ENCODE peak calls at places on chromosomes 13 and 19, in seven cellular contexts. One of them, this sample, is unnamed.
A peak's percentile ranks its signal among the peaks of the same experiment; 100 is the strongest.

GRCh38 chr13:47188802-47189201 is 291.9 kb upstream of the HTR2A start:
- DNase-seq in spleen: no peak
- DNase-seq in breast epithelium: no peak
- DNase-seq in transverse colon: no peak
- DNase-seq in tibial nerve: no peak
- DNase-seq in prostate gland: no peak
- DNase-seq in IMR-90: peak; percentile 66
- DNase-seq in this sample: no peak

GRCh38 chr13:27556109-27556508 is 64.2 kb downstream of the LNX2 start:
- DNase-seq in transverse colon: no peak
- DNase-seq in IMR-90: peak; percentile 78
- DNase-seq in breast epithelium: no peak
- DNase-seq in prostate gland: no peak
- DNase-seq in spleen: no peak
- DNase-seq in tibial nerve: peak; percentile 18
- DNase-seq in this sample: no peak

GRCh38 chr13:32849369-32849768 is 166.9 kb upstream of the KL start:
- DNase-seq in transverse colon: no peak
- DNase-seq in IMR-90: no peak
- DNase-seq in breast epithelium: no peak
- DNase-seq in spleen: no peak
- DNase-seq in tibial nerve: no peak
- DNase-seq in prostate gland: no peak
- DNase-seq in this sample: no peak

GRCh38 chr19:2010135-2010668 is 5.3 kb downstream of the BTBD2 start:
- DNase-seq in prostate gland: no peak
- DNase-seq in breast epithelium: no peak
- DNase-seq in tibial nerve: no peak
- DNase-seq in IMR-90: no peak
- DNase-seq in spleen: no peak
- DNase-seq in transverse colon: no peak
- DNase-seq in this sample: no peak

GRCh38 chr13:42753697-42754096 is 27.7 kb upstream of the FAM216B start:
- DNase-seq in transverse colon: no peak
- DNase-seq in tibial nerve: peak; percentile 26
- DNase-seq in spleen: no peak
- DNase-seq in IMR-90: no peak
- DNase-seq in breast epithelium: no peak
- DNase-seq in prostate gland: no peak
- DNase-seq in this sample: no peak

GRCh38 chr13:94339116-94339687 is 140.3 kb downstream of the DCT start:
- DNase-seq in transverse colon: no peak
- DNase-seq in breast epithelium: no peak
- DNase-seq in tibial nerve: no peak
- DNase-seq in prostate gland: no peak
- DNase-seq in spleen: no peak
- DNase-seq in IMR-90: no peak
- DNase-seq in this sample: no peak

GRCh38 chr13:108315273-108315672 is 45.8 kb downstream of the TNFSF13B start:
- DNase-seq in tibial nerve: no peak
- DNase-seq in breast epithelium: no peak
- DNase-seq in spleen: no peak
- DNase-seq in IMR-90: no peak
- DNase-seq in prostate gland: no peak
- DNase-seq in transverse colon: no peak
- DNase-seq in this sample: no peak

GRCh38 chr13:104198811-104199210 is 1132.6 kb upstream of the SLC10A2 start:
- DNase-seq in breast epithelium: no peak
- DNase-seq in transverse colon: no peak
- DNase-seq in tibial nerve: no peak
- DNase-seq in prostate gland: no peak
- DNase-seq in IMR-90: no peak
- DNase-seq in spleen: no peak
- DNase-seq in this sample: no peak

GRCh38 chr19:51614789-51615188 is 15.4 kb downstream of the SIGLEC5 start:
- DNase-seq in transverse colon: no peak
- DNase-seq in tibial nerve: no peak
- DNase-seq in breast epithelium: no peak
- DNase-seq in IMR-90: no peak
- DNase-seq in prostate gland: no peak
- DNase-seq in spleen: no peak
- DNase-seq in this sample: no peak

GRCh38 chr13:24203726-24204295 is 43.3 kb downstream of the SPATA13 start:
- DNase-seq in IMR-90: peak; percentile 50
- DNase-seq in prostate gland: peak; percentile 53
- DNase-seq in breast epithelium: no peak
- DNase-seq in tibial nerve: no peak
- DNase-seq in transverse colon: no peak
- DNase-seq in spleen: no peak
- DNase-seq in this sample: no peak

GRCh38 chr13:30796132-30796832 is 60.9 kb downstream of the ALOX5AP start:
- DNase-seq in breast epithelium: no peak
- DNase-seq in transverse colon: no peak
- DNase-seq in IMR-90: peak; percentile 62
- DNase-seq in tibial nerve: no peak
- DNase-seq in spleen: no peak
- DNase-seq in prostate gland: peak; percentile 50
- DNase-seq in this sample: peak; percentile 76

GRCh38 chr13:27450921-27451461 is 627 bp upstream of the MTIF3 start:
- DNase-seq in transverse colon: peak; percentile 49
- DNase-seq in breast epithelium: peak; percentile 58
- DNase-seq in prostate gland: peak; percentile 37
- DNase-seq in IMR-90: peak; percentile 47
- DNase-seq in spleen: peak; percentile 92
- DNase-seq in tibial nerve: no peak
- DNase-seq in this sample: no peak

GRCh38 chr19:35505956-35506355 is 7.5 kb downstream of the DMKN start:
- DNase-seq in transverse colon: no peak
- DNase-seq in prostate gland: no peak
- DNase-seq in tibial nerve: no peak
- DNase-seq in spleen: no peak
- DNase-seq in IMR-90: no peak
- DNase-seq in breast epithelium: no peak
- DNase-seq in this sample: no peak

GRCh38 chr19:10763828-10764339 is 46.0 kb downstream of the DNM2 start:
- DNase-seq in IMR-90: no peak
- DNase-seq in tibial nerve: no peak
- DNase-seq in transverse colon: no peak
- DNase-seq in spleen: no peak
- DNase-seq in prostate gland: no peak
- DNase-seq in breast epithelium: no peak
- DNase-seq in this sample: no peak

GRCh38 chr19:38173324-38174041 is 50.5 kb downstream of the DPF1 start:
- DNase-seq in IMR-90: peak; percentile 36
- DNase-seq in breast epithelium: no peak
- DNase-seq in tibial nerve: no peak
- DNase-seq in transverse colon: no peak
- DNase-seq in spleen: peak; percentile 84
- DNase-seq in prostate gland: no peak
- DNase-seq in this sample: peak; percentile 72

GRCh38 chr13:64369121-64369520 is 2861.0 kb downstream of the PCDH9 start:
- DNase-seq in IMR-90: peak; percentile 5
- DNase-seq in breast epithelium: no peak
- DNase-seq in spleen: no peak
- DNase-seq in prostate gland: no peak
- DNase-seq in transverse colon: no peak
- DNase-seq in tibial nerve: no peak
- DNase-seq in this sample: no peak

GRCh38 chr13:25286308-25286968 is 850 bp downstream of the MTMR6 start:
- DNase-seq in spleen: no peak
- DNase-seq in breast epithelium: no peak
- DNase-seq in transverse colon: peak; percentile 44
- DNase-seq in IMR-90: peak; percentile 58
- DNase-seq in tibial nerve: peak; percentile 35
- DNase-seq in prostate gland: peak; percentile 24
- DNase-seq in this sample: no peak

GRCh38 chr13:110559429-110559943 is 2.0 kb downstream of the RAB20 start:
- DNase-seq in spleen: peak; percentile 76
- DNase-seq in breast epithelium: peak; percentile 79
- DNase-seq in prostate gland: no peak
- DNase-seq in tibial nerve: no peak
- DNase-seq in IMR-90: peak; percentile 62
- DNase-seq in transverse colon: peak; percentile 83
- DNase-seq in this sample: peak; percentile 89

GRCh38 chr13:25958983-25959382 is 92.8 kb downstream of the SHISA2 start:
- DNase-seq in transverse colon: no peak
- DNase-seq in IMR-90: no peak
- DNase-seq in tibial nerve: no peak
- DNase-seq in breast epithelium: no peak
- DNase-seq in spleen: no peak
- DNase-seq in prostate gland: no peak
- DNase-seq in this sample: no peak

GRCh38 chr19:1860133-1860775 is 3.1 kb downstream of the KLF16 start:
- DNase-seq in IMR-90: peak; percentile 81
- DNase-seq in tibial nerve: no peak
- DNase-seq in breast epithelium: no peak
- DNase-seq in prostate gland: no peak
- DNase-seq in transverse colon: peak; percentile 85
- DNase-seq in spleen: no peak
- DNase-seq in this sample: no peak

GRCh38 chr19:35146746-35147466 is 3.9 kb downstream of the FXYD7 start:
- DNase-seq in IMR-90: no peak
- DNase-seq in transverse colon: no peak
- DNase-seq in prostate gland: no peak
- DNase-seq in tibial nerve: no peak
- DNase-seq in breast epithelium: no peak
- DNase-seq in spleen: no peak
- DNase-seq in this sample: no peak

GRCh38 chr13:42215578-42216421 is 56.2 kb upstream of the AKAP11 start:
- DNase-seq in tibial nerve: peak; percentile 7
- DNase-seq in spleen: no peak
- DNase-seq in prostate gland: no peak
- DNase-seq in breast epithelium: no peak
- DNase-seq in IMR-90: peak; percentile 60
- DNase-seq in transverse colon: no peak
- DNase-seq in this sample: no peak

GRCh38 chr19:14114854-14115253 is 2.7 kb downstream of the PRKACA start:
- DNase-seq in prostate gland: no peak
- DNase-seq in spleen: peak; percentile 91
- DNase-seq in IMR-90: no peak
- DNase-seq in tibial nerve: no peak
- DNase-seq in breast epithelium: no peak
- DNase-seq in transverse colon: peak; percentile 71
- DNase-seq in this sample: no peak

GRCh38 chr13:91922969-91923592 is 524.7 kb downstream of the GPC5 start:
- DNase-seq in tibial nerve: no peak
- DNase-seq in breast epithelium: no peak
- DNase-seq in transverse colon: no peak
- DNase-seq in spleen: no peak
- DNase-seq in prostate gland: no peak
- DNase-seq in IMR-90: no peak
- DNase-seq in this sample: no peak
- TF ChIP-seq CTCF in tibial nerve: no peak
- TF ChIP-seq CTCF in breast epithelium: no peak
- TF ChIP-seq CTCF in transverse colon: no peak
- TF ChIP-seq CTCF in spleen: no peak
- TF ChIP-seq CTCF in prostate gland: no peak
- TF ChIP-seq CTCF in IMR-90: no peak
- TF ChIP-seq CTCF in this sample: no peak

GRCh38 chr13:52405369-52405766 is 604 bp downstream of the THSD1 start:
- DNase-seq in transverse colon: no peak
- DNase-seq in breast epithelium: no peak
- DNase-seq in IMR-90: no peak
- DNase-seq in prostate gland: no peak
- DNase-seq in tibial nerve: no peak
- DNase-seq in spleen: no peak
- DNase-seq in this sample: no peak

GRCh38 chr13:52405767-52406494 is at the start of gene THSD1:
- DNase-seq in transverse colon: peak; percentile 24
- DNase-seq in prostate gland: peak; percentile 21
- DNase-seq in tibial nerve: peak; percentile 27
- DNase-seq in breast epithelium: no peak
- DNase-seq in spleen: peak; percentile 88
- DNase-seq in IMR-90: peak; percentile 41
- DNase-seq in this sample: peak; percentile 36

GRCh38 chr13:52412128-52412527 is 6.2 kb upstream of the THSD1 start:
- DNase-seq in tibial nerve: no peak
- DNase-seq in breast epithelium: no peak
- DNase-seq in IMR-90: no peak
- DNase-seq in prostate gland: no peak
- DNase-seq in transverse colon: no peak
- DNase-seq in spleen: no peak
- DNase-seq in this sample: no peak

GRCh38 chr13:52411629-52412028 is 5.7 kb upstream of the THSD1 start:
- DNase-seq in IMR-90: peak; percentile 81
- DNase-seq in breast epithelium: no peak
- DNase-seq in prostate gland: no peak
- DNase-seq in spleen: no peak
- DNase-seq in transverse colon: no peak
- DNase-seq in tibial nerve: no peak
- DNase-seq in this sample: no peak

DNA sequence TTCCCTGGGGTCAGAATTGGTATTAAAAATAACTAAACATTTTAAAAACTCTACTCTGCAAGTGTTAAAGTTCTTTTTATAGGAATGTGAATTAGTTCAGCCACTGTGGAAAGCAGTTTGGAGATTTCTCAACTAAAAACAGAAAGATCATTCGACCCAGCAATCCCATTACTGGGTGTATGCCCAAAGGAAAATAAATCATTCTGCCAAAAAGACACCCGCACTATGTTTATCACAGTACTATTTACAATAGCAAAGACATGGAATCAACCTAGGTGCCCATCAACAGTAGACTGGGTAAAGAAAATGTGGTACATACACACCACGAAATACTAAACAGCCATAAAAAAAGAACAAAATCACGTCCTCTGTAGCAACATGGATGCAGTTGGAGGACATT is 657 bp upstream of the THSD1 start:
- DNase-seq in spleen: no peak
- DNase-seq in prostate gland: no peak
- DNase-seq in breast epithelium: no peak
- DNase-seq in tibial nerve: no peak
- DNase-seq in IMR-90: no peak
- DNase-seq in transverse colon: no peak
- DNase-seq in this sample: no peak
- H3K4me3 ChIP-seq in spleen: no peak overlapping the region
- H3K4me3 ChIP-seq in prostate gland: no peak overlapping the region
- H3K4me3 ChIP-seq in breast epithelium: peak overlapping the region; percentile 65
- H3K4me3 ChIP-seq in tibial nerve: no peak overlapping the region
- H3K4me3 ChIP-seq in IMR-90: peak overlapping the region; percentile 70
- H3K4me3 ChIP-seq in transverse colon: peak overlapping the region; percentile 49
- H3K4me3 ChIP-seq in this sample: no peak overlapping the region

DNA sequence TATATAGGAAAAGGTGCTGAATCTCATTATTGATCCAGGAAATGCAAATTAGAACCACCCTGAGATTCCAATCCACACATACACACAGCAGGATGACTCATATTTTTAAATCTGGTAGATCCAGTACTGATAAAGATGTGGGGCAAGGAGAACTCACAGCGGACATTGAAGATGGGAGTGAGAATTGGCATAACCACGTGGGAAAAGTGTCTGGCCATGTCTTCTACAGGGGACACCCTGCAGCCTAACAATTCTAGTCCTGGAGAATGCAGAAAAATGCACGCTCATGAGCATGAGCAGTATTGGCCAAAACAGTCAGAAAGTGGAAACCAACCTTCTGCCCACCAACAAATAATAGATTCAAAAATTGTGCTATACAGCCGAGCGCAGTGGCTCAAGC is 13.5 kb upstream of the BCL3 start:
- DNase-seq in tibial nerve: no peak
- DNase-seq in prostate gland: no peak
- DNase-seq in IMR-90: no peak
- DNase-seq in breast epithelium: no peak
- DNase-seq in transverse colon: no peak
- DNase-seq in spleen: no peak
- DNase-seq in this sample: no peak
- TF ChIP-seq POLR2A in tibial nerve: no peak
- TF ChIP-seq POLR2A in prostate gland: no peak
- TF ChIP-seq POLR2A in IMR-90: no peak
- TF ChIP-seq POLR2A in breast epithelium: no peak
- TF ChIP-seq POLR2A in transverse colon: no peak
- TF ChIP-seq POLR2A in spleen: no peak
- TF ChIP-seq POLR2A in this sample: no peak

GRCh38 chr13:73544175-73544574 is 485.4 kb downstream of the KLF5 start:
- DNase-seq in tibial nerve: no peak
- DNase-seq in prostate gland: no peak
- DNase-seq in IMR-90: no peak
- DNase-seq in breast epithelium: no peak
- DNase-seq in spleen: no peak
- DNase-seq in transverse colon: no peak
- DNase-seq in this sample: no peak
- TF ChIP-seq CTCF in tibial nerve: no peak
- TF ChIP-seq CTCF in prostate gland: no peak
- TF ChIP-seq CTCF in IMR-90: peak; percentile 14
- TF ChIP-seq CTCF in breast epithelium: no peak
- TF ChIP-seq CTCF in spleen: no peak
- TF ChIP-seq CTCF in transverse colon: peak; percentile 5
- TF ChIP-seq CTCF in this sample: no peak

This sample was measured in lower leg skin.